ENCODE peak calls at places on chromosomes 6 and 20, in five cellular contexts. L, D, X, V and W are unnamed samples.

GRCh38 chr6:135633573-135633972 is 136.0 kb upstream of the AHI1 start:
- DNase-seq in L (no peak), D (no peak), X (no peak), V (no peak), W (no peak)

GRCh38 chr6:106981901-106982300 is 7.4 kb upstream of the CD24 start:
- DNase-seq in L (peak), D (no peak), X (no peak), V (no peak), W (peak)

GRCh38 chr20:53533500-53533899 is 60.1 kb downstream of the ZNF217 start:
- DNase-seq in L (no peak), D (no peak), X (no peak), V (no peak), W (no peak)

GRCh38 chr6:36160147-36160760 is 29.9 kb downstream of the MAPK13 start:
- DNase-seq in L (peak), D (no peak), X (no peak), V (no peak), W (peak)

GRCh38 chr20:18506744-18507143 is 996 bp upstream of the SEC23B start:
- DNase-seq in L (no peak), D (no peak), X (no peak), V (no peak), W (no peak)

GRCh38 chr6:147509900-147510299 is 1.4 kb downstream of the SAMD5 start:
- DNase-seq in L (no peak), D (no peak), X (no peak), V (no peak), W (no peak)

GRCh38 chr6:6565488-6565887 is 23.0 kb upstream of the LY86 start:
- DNase-seq in L (no peak), D (no peak), X (no peak), V (no peak), W (no peak)

GRCh38 chr6:169250660-169251059 is 3.0 kb downstream of the THBS2 start:
- DNase-seq in L (peak), D (no peak), X (peak), V (no peak), W (peak)

GRCh38 chr6:111523484-111524166 is 40.6 kb upstream of the REV3L start:
- DNase-seq in L (no peak), D (no peak), X (no peak), V (no peak), W (no peak)

DNA sequence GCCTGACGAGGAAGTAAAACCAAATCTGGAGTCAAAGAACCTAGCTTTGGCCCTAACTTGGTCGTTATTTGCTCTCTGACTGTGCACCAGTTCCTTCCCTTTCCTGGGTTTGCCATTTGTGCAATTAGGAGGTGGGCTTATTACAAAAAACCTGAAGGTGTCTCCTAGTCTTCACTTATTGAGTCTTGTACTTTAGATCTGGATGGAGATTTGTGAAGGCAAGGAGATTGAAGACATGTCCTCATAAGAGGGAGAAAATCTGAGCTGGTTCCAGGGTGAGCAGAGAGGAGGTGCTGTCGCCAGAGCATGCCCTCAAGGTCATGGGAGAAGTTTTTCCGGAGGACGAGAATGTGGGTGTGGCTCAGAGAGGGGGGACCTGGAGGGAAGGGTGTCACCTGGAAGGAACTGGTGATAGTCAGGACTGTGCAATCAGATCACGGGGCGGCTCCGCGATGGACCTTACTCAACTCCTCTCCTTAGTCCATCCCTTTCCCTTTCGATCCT is 703 bp upstream of the ACSS2 start:
- DNase-seq in L (no peak), D (no peak), X (no peak), V (no peak), W (no peak)
- TF ChIP-seq CTCF in L (peak), D (peak), X (peak), V (no peak), W (peak)

GRCh38 chr6:119466226-119466625 is 116.7 kb upstream of the MAN1A1 start:
- DNase-seq in L (no peak), D (no peak), X (no peak), V (no peak), W (no peak)

GRCh38 chr6:119467478-119468081 is 118.0 kb upstream of the MAN1A1 start:
- DNase-seq in L (peak), D (no peak), X (no peak), V (no peak), W (no peak)

GRCh38 chr6:119461187-119461586 is 111.6 kb upstream of the MAN1A1 start:
- DNase-seq in L (no peak), D (no peak), X (no peak), V (no peak), W (no peak)

GRCh38 chr6:119459207-119459974 is 109.8 kb upstream of the MAN1A1 start:
- DNase-seq in L (no peak), D (no peak), X (no peak), V (no peak), W (no peak)

GRCh38 chr6:119463081-119463626 is 113.6 kb upstream of the MAN1A1 start:
- DNase-seq in L (no peak), D (no peak), X (no peak), V (no peak), W (no peak)
- H3K4me3 ChIP-seq in L (no peak), D (no peak), X (no peak), V (no peak), W (no peak)

GRCh38 chr6:150143521-150144293 is 863 bp downstream of the PPP1R14C start:
- DNase-seq in L (no peak), D (no peak), X (no peak), V (no peak), W (no peak)
- TF ChIP-seq CTCF in L (no peak), D (no peak), X (peak), V (no peak), W (no peak)

DNA sequence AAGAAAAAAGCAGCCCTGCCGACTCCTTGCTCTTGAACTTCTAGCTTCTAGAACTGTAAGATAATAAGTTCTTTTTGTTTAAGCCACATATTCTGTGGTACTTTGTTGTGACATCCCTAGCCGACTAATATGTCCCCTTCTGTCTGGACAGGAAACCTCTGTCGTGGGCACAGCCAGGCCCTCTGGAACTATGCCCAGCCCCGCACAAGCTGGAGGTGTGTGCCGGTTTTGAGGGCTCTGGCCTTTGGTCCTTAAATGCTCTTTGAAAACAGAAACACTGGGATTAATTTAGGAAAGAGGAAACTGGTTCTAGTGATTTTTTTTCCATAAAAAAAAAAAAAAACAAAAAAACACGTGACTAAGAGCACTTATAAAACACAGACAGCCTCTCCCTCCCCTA is 244.4 kb downstream of the NFATC2 start:
- DNase-seq in L (no peak), D (no peak), X (no peak), V (no peak), W (no peak)
- H3K4me3 ChIP-seq in L (no peak), D (no peak), X (no peak), V (no peak), W (no peak)